ENCODE peak calls at places on chromosomes 3 and 15, in ten cellular contexts. One of them, this sample, is unnamed. For H3K36me3, the result is how much of the 10 kb centered on the place peaks cover.

GRCh38 chr15:78937132-78937739 is 7.6 kb downstream of the CTSH start:
- DNase-seq in Panc1: no peak
- DNase-seq in SJSA1: no peak
- DNase-seq in aorta: peak
- DNase-seq in osteoblast: no peak
- DNase-seq in stomach: no peak
- DNase-seq in uterus: peak
- DNase-seq in IMR-90: no peak
- DNase-seq in fibroblast of lung: no peak
- DNase-seq in testis: peak
- DNase-seq in this sample: peak

GRCh38 chr3:129240436-129240835 is 9.0 kb upstream of the COPG1 start:
- DNase-seq in Panc1: no peak
- DNase-seq in SJSA1: no peak
- DNase-seq in aorta: no peak
- DNase-seq in osteoblast: no peak
- DNase-seq in stomach: no peak
- DNase-seq in uterus: no peak
- DNase-seq in IMR-90: no peak
- DNase-seq in fibroblast of lung: peak
- DNase-seq in testis: no peak
- DNase-seq in this sample: no peak

GRCh38 chr3:121482651-121483050 is 63.1 kb downstream of the POLQ start:
- DNase-seq in Panc1: peak
- DNase-seq in SJSA1: peak
- DNase-seq in aorta: no peak
- DNase-seq in osteoblast: peak
- DNase-seq in stomach: no peak
- DNase-seq in uterus: no peak
- DNase-seq in IMR-90: peak
- DNase-seq in fibroblast of lung: peak
- DNase-seq in testis: no peak
- DNase-seq in this sample: no peak

GRCh38 chr15:101056366-101057334 is 137.5 kb downstream of the LRRK1 start:
- DNase-seq in Panc1: no peak
- DNase-seq in SJSA1: no peak
- DNase-seq in aorta: peak
- DNase-seq in osteoblast: peak
- DNase-seq in stomach: peak
- DNase-seq in uterus: no peak
- DNase-seq in IMR-90: no peak
- DNase-seq in fibroblast of lung: no peak
- DNase-seq in testis: no peak
- DNase-seq in this sample: no peak

GRCh38 chr15:27398631-27399030 is 427.6 kb downstream of the GABRG3 start:
- DNase-seq in Panc1: no peak
- DNase-seq in SJSA1: no peak
- DNase-seq in aorta: no peak
- DNase-seq in osteoblast: no peak
- DNase-seq in stomach: no peak
- DNase-seq in uterus: no peak
- DNase-seq in IMR-90: no peak
- DNase-seq in fibroblast of lung: no peak
- DNase-seq in testis: no peak
- DNase-seq in this sample: no peak

GRCh38 chr15:32803631-32804030 is 85.8 kb downstream of the GREM1 start:
- DNase-seq in Panc1: no peak
- DNase-seq in SJSA1: no peak
- DNase-seq in aorta: no peak
- DNase-seq in osteoblast: no peak
- DNase-seq in stomach: no peak
- DNase-seq in uterus: no peak
- DNase-seq in IMR-90: peak
- DNase-seq in fibroblast of lung: peak
- DNase-seq in testis: no peak
- DNase-seq in this sample: no peak

GRCh38 chr3:190345027-190345821 is 23.0 kb upstream of the CLDN1 start:
- DNase-seq in Panc1: peak
- DNase-seq in SJSA1: peak
- DNase-seq in aorta: no peak
- DNase-seq in osteoblast: peak
- DNase-seq in stomach: no peak
- DNase-seq in uterus: no peak
- DNase-seq in IMR-90: peak
- DNase-seq in fibroblast of lung: peak
- DNase-seq in testis: no peak
- DNase-seq in this sample: peak

GRCh38 chr15:79644091-79644490 is 212.0 kb downstream of the MINAR1 start:
- DNase-seq in Panc1: peak
- DNase-seq in SJSA1: peak
- DNase-seq in aorta: no peak
- DNase-seq in osteoblast: no peak
- DNase-seq in stomach: no peak
- DNase-seq in uterus: no peak
- DNase-seq in IMR-90: peak
- DNase-seq in fibroblast of lung: peak
- DNase-seq in testis: no peak
- DNase-seq in this sample: no peak

GRCh38 chr3:45223889-45224730 is 2.0 kb downstream of the TMEM158 start:
- DNase-seq in Panc1: no peak
- DNase-seq in SJSA1: no peak
- DNase-seq in aorta: no peak
- DNase-seq in osteoblast: peak
- DNase-seq in stomach: no peak
- DNase-seq in uterus: no peak
- DNase-seq in IMR-90: peak
- DNase-seq in fibroblast of lung: peak
- DNase-seq in testis: no peak
- DNase-seq in this sample: no peak

GRCh38 chr3:24034464-24034863 is 89.4 kb downstream of the NR1D2 start:
- DNase-seq in Panc1: no peak
- DNase-seq in SJSA1: no peak
- DNase-seq in aorta: no peak
- DNase-seq in osteoblast: no peak
- DNase-seq in stomach: no peak
- DNase-seq in uterus: no peak
- DNase-seq in IMR-90: no peak
- DNase-seq in fibroblast of lung: no peak
- DNase-seq in testis: no peak
- DNase-seq in this sample: no peak

GRCh38 chr15:57031605-57032004 is 113.2 kb downstream of the TCF12 start:
- DNase-seq in Panc1: no peak
- DNase-seq in SJSA1: peak
- DNase-seq in aorta: no peak
- DNase-seq in osteoblast: no peak
- DNase-seq in stomach: no peak
- DNase-seq in uterus: peak
- DNase-seq in IMR-90: peak
- DNase-seq in fibroblast of lung: peak
- DNase-seq in testis: peak
- DNase-seq in this sample: peak

GRCh38 chr15:33126559-33127290 is 67.8 kb downstream of the FMN1 start:
- DNase-seq in Panc1: peak
- DNase-seq in SJSA1: peak
- DNase-seq in aorta: peak
- DNase-seq in osteoblast: peak
- DNase-seq in stomach: peak
- DNase-seq in uterus: peak
- DNase-seq in IMR-90: peak
- DNase-seq in fibroblast of lung: peak
- DNase-seq in testis: peak
- DNase-seq in this sample: peak

GRCh38 chr3:97235611-97236315 is 421.4 kb downstream of the EPHA6 start:
- DNase-seq in Panc1: no peak
- DNase-seq in SJSA1: no peak
- DNase-seq in aorta: no peak
- DNase-seq in osteoblast: no peak
- DNase-seq in stomach: no peak
- DNase-seq in uterus: no peak
- DNase-seq in IMR-90: no peak
- DNase-seq in fibroblast of lung: no peak
- DNase-seq in testis: no peak
- DNase-seq in this sample: no peak

GRCh38 chr3:16350041-16350952 is 85.3 kb downstream of the OXNAD1 start:
- DNase-seq in Panc1: no peak
- DNase-seq in SJSA1: peak
- DNase-seq in aorta: no peak
- DNase-seq in osteoblast: peak
- DNase-seq in stomach: no peak
- DNase-seq in uterus: no peak
- DNase-seq in IMR-90: peak
- DNase-seq in fibroblast of lung: peak
- DNase-seq in testis: no peak
- DNase-seq in this sample: no peak

GRCh38 chr3:43212914-43213611 is 73.3 kb upstream of the SNRK start:
- DNase-seq in Panc1: no peak
- DNase-seq in SJSA1: no peak
- DNase-seq in aorta: peak
- DNase-seq in osteoblast: no peak
- DNase-seq in stomach: no peak
- DNase-seq in uterus: no peak
- DNase-seq in IMR-90: no peak
- DNase-seq in fibroblast of lung: no peak
- DNase-seq in testis: no peak
- DNase-seq in this sample: no peak

GRCh38 chr3:43215138-43215537 is 71.2 kb upstream of the SNRK start:
- DNase-seq in Panc1: no peak
- DNase-seq in SJSA1: no peak
- DNase-seq in aorta: no peak
- DNase-seq in osteoblast: no peak
- DNase-seq in stomach: no peak
- DNase-seq in uterus: no peak
- DNase-seq in IMR-90: no peak
- DNase-seq in fibroblast of lung: no peak
- DNase-seq in testis: no peak
- DNase-seq in this sample: no peak

GRCh38 chr3:43213631-43214030 is 72.7 kb upstream of the SNRK start:
- DNase-seq in Panc1: no peak
- DNase-seq in SJSA1: no peak
- DNase-seq in aorta: no peak
- DNase-seq in osteoblast: no peak
- DNase-seq in stomach: no peak
- DNase-seq in uterus: no peak
- DNase-seq in IMR-90: no peak
- DNase-seq in fibroblast of lung: no peak
- DNase-seq in testis: no peak
- DNase-seq in this sample: peak

GRCh38 chr3:43215684-43216336 is 70.5 kb upstream of the SNRK start:
- DNase-seq in Panc1: no peak
- DNase-seq in SJSA1: no peak
- DNase-seq in aorta: no peak
- DNase-seq in osteoblast: no peak
- DNase-seq in stomach: no peak
- DNase-seq in uterus: no peak
- DNase-seq in IMR-90: no peak
- DNase-seq in fibroblast of lung: no peak
- DNase-seq in testis: no peak
- DNase-seq in this sample: no peak

DNA sequence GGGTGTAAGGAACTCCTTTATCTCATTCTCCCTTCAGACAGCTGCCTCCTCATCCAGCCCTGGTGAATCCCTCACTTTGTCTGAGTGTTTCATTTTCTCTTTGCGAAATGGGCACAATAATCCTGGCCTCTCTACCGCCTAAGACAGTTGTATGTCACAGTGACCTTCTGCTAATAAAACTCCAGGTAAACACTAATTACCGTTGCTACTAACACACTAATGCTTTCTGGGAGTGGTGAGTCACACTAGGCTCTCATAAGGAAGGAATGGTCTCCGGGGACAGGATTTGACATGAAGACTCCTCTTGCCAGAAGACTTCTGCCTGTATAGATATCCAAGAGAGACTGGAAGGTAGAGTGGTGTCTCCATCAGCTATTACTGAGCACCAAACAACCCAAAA is 71.7 kb upstream of the SNRK start:
- DNase-seq in Panc1: no peak
- DNase-seq in SJSA1: no peak
- DNase-seq in aorta: no peak
- DNase-seq in osteoblast: no peak
- DNase-seq in stomach: no peak
- DNase-seq in uterus: no peak
- DNase-seq in IMR-90: no peak
- DNase-seq in fibroblast of lung: no peak
- DNase-seq in testis: no peak
- DNase-seq in this sample: no peak
- H3K36me3 ChIP-seq in Panc1: under half
- H3K36me3 ChIP-seq in SJSA1: under half
- H3K36me3 ChIP-seq in aorta: under half
- H3K36me3 ChIP-seq in osteoblast: under half
- H3K36me3 ChIP-seq in stomach: under half
- H3K36me3 ChIP-seq in uterus: under half
- H3K36me3 ChIP-seq in IMR-90: under half
- H3K36me3 ChIP-seq in fibroblast of lung: under half
- H3K36me3 ChIP-seq in testis: under half
- H3K36me3 ChIP-seq in this sample: under half

GRCh38 chr3:9806137-9806536 is 3.9 kb upstream of the TTLL3 start:
- DNase-seq in Panc1: no peak
- DNase-seq in SJSA1: no peak
- DNase-seq in aorta: peak
- DNase-seq in osteoblast: no peak
- DNase-seq in stomach: no peak
- DNase-seq in uterus: no peak
- DNase-seq in IMR-90: no peak
- DNase-seq in fibroblast of lung: no peak
- DNase-seq in testis: no peak
- DNase-seq in this sample: no peak
- H3K36me3 ChIP-seq in Panc1: under half
- H3K36me3 ChIP-seq in SJSA1: half or more
- H3K36me3 ChIP-seq in aorta: under half
- H3K36me3 ChIP-seq in osteoblast: half or more
- H3K36me3 ChIP-seq in stomach: half or more
- H3K36me3 ChIP-seq in uterus: under half
- H3K36me3 ChIP-seq in IMR-90: half or more
- H3K36me3 ChIP-seq in fibroblast of lung: under half
- H3K36me3 ChIP-seq in testis: under half
- H3K36me3 ChIP-seq in this sample: under half

DNA sequence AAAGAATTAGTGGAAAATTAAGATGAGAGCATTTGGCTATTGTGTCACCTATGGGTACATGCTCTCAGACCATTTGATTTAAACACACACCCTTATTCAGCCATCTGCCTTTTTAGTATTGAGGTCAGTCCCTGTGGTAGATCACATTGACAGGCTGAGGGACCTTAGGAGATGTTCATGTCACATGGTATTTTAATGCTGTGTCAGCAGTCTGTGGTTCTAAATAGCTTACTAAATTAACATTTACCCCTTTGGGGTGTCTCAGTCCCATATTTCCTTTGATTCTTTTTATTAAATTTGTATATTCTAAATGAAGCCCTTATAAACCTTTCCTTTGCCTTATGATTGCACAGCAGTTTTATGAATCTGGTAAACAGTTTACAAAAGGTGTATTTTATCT is 2.3 kb downstream of the RBM5 start:
- DNase-seq in Panc1: no peak
- DNase-seq in SJSA1: no peak
- DNase-seq in aorta: no peak
- DNase-seq in osteoblast: no peak
- DNase-seq in stomach: no peak
- DNase-seq in uterus: no peak
- DNase-seq in IMR-90: no peak
- DNase-seq in fibroblast of lung: no peak
- DNase-seq in testis: no peak
- DNase-seq in this sample: no peak
- H3K36me3 ChIP-seq in Panc1: under half
- H3K36me3 ChIP-seq in SJSA1: half or more
- H3K36me3 ChIP-seq in aorta: under half
- H3K36me3 ChIP-seq in osteoblast: half or more
- H3K36me3 ChIP-seq in stomach: half or more
- H3K36me3 ChIP-seq in uterus: under half
- H3K36me3 ChIP-seq in IMR-90: under half
- H3K36me3 ChIP-seq in fibroblast of lung: under half
- H3K36me3 ChIP-seq in testis: under half
- H3K36me3 ChIP-seq in this sample: under half

GRCh38 chr3:126716057-126716456 is 12.0 kb downstream of the CHCHD6 start:
- DNase-seq in Panc1: no peak
- DNase-seq in SJSA1: no peak
- DNase-seq in aorta: no peak
- DNase-seq in osteoblast: no peak
- DNase-seq in stomach: no peak
- DNase-seq in uterus: no peak
- DNase-seq in IMR-90: no peak
- DNase-seq in fibroblast of lung: no peak
- DNase-seq in testis: no peak
- DNase-seq in this sample: no peak
- H3K36me3 ChIP-seq in Panc1: under half
- H3K36me3 ChIP-seq in SJSA1: under half
- H3K36me3 ChIP-seq in aorta: under half
- H3K36me3 ChIP-seq in osteoblast: under half
- H3K36me3 ChIP-seq in stomach: under half
- H3K36me3 ChIP-seq in uterus: under half
- H3K36me3 ChIP-seq in IMR-90: under half
- H3K36me3 ChIP-seq in fibroblast of lung: under half
- H3K36me3 ChIP-seq in testis: under half
- H3K36me3 ChIP-seq in this sample: under half

This sample was measured in body of pancreas.